ENCODE peak calls at places on chromosomes 13 and 19, in six cellular contexts. One of them, this sample, is unnamed. For H3K4me1, the result is how much of the 10 kb centered on the place peaks cover.

GRCh38 chr13:74771964-74772363 is 637.8 kb upstream of the KLF12 start:
- DNase-seq in fibroblast of lung: peak
- DNase-seq in breast epithelium: no peak
- DNase-seq in thoracic aorta: no peak
- DNase-seq in heart right ventricle: no peak
- DNase-seq in naive thymus-derived CD4-positive, alpha-beta T cell: no peak
- DNase-seq in this sample: no peak

GRCh38 chr19:6278740-6279619 is 795 bp downstream of the MLLT1 start:
- DNase-seq in thoracic aorta: no peak
- DNase-seq in heart right ventricle: no peak
- DNase-seq in naive thymus-derived CD4-positive, alpha-beta T cell: peak
- DNase-seq in breast epithelium: no peak
- DNase-seq in fibroblast of lung: no peak
- DNase-seq in this sample: no peak

GRCh38 chr19:13788991-13789390 is 6.3 kb upstream of the ZSWIM4 start:
- DNase-seq in fibroblast of lung: peak
- DNase-seq in naive thymus-derived CD4-positive, alpha-beta T cell: no peak
- DNase-seq in heart right ventricle: no peak
- DNase-seq in thoracic aorta: peak
- DNase-seq in breast epithelium: peak
- DNase-seq in this sample: peak

GRCh38 chr19:54017266-54017665 is 25.8 kb downstream of the CACNG6 start:
- DNase-seq in naive thymus-derived CD4-positive, alpha-beta T cell: no peak
- DNase-seq in thoracic aorta: no peak
- DNase-seq in breast epithelium: no peak
- DNase-seq in heart right ventricle: no peak
- DNase-seq in fibroblast of lung: peak
- DNase-seq in this sample: no peak

GRCh38 chr19:7200739-7201138 is 93.5 kb downstream of the INSR start:
- DNase-seq in breast epithelium: no peak
- DNase-seq in naive thymus-derived CD4-positive, alpha-beta T cell: no peak
- DNase-seq in thoracic aorta: no peak
- DNase-seq in heart right ventricle: no peak
- DNase-seq in fibroblast of lung: no peak
- DNase-seq in this sample: no peak

GRCh38 chr19:43781630-43782310 is 997 bp upstream of the KCNN4 start:
- DNase-seq in breast epithelium: no peak
- DNase-seq in naive thymus-derived CD4-positive, alpha-beta T cell: no peak
- DNase-seq in fibroblast of lung: no peak
- DNase-seq in thoracic aorta: no peak
- DNase-seq in heart right ventricle: no peak
- DNase-seq in this sample: no peak

GRCh38 chr19:23771761-23772667 is 13.3 kb upstream of the ZNF681 start:
- DNase-seq in fibroblast of lung: no peak
- DNase-seq in naive thymus-derived CD4-positive, alpha-beta T cell: no peak
- DNase-seq in breast epithelium: no peak
- DNase-seq in thoracic aorta: no peak
- DNase-seq in heart right ventricle: no peak
- DNase-seq in this sample: no peak

GRCh38 chr13:30697177-30697953 is 38.0 kb upstream of the ALOX5AP start:
- DNase-seq in thoracic aorta: no peak
- DNase-seq in breast epithelium: no peak
- DNase-seq in fibroblast of lung: no peak
- DNase-seq in naive thymus-derived CD4-positive, alpha-beta T cell: no peak
- DNase-seq in heart right ventricle: no peak
- DNase-seq in this sample: no peak

GRCh38 chr19:20928371-20928770 is 5.3 kb downstream of the ZNF85 start:
- DNase-seq in thoracic aorta: no peak
- DNase-seq in heart right ventricle: no peak
- DNase-seq in fibroblast of lung: peak
- DNase-seq in breast epithelium: no peak
- DNase-seq in naive thymus-derived CD4-positive, alpha-beta T cell: no peak
- DNase-seq in this sample: no peak

GRCh38 chr19:1158885-1159448 is 15.1 kb downstream of the SBNO2 start:
- DNase-seq in breast epithelium: no peak
- DNase-seq in thoracic aorta: no peak
- DNase-seq in naive thymus-derived CD4-positive, alpha-beta T cell: no peak
- DNase-seq in fibroblast of lung: no peak
- DNase-seq in heart right ventricle: no peak
- DNase-seq in this sample: no peak

GRCh38 chr13:102917019-102917418 is 71.2 kb downstream of the ERCC5 start:
- DNase-seq in heart right ventricle: no peak
- DNase-seq in fibroblast of lung: no peak
- DNase-seq in breast epithelium: no peak
- DNase-seq in thoracic aorta: no peak
- DNase-seq in naive thymus-derived CD4-positive, alpha-beta T cell: no peak
- DNase-seq in this sample: no peak

DNA sequence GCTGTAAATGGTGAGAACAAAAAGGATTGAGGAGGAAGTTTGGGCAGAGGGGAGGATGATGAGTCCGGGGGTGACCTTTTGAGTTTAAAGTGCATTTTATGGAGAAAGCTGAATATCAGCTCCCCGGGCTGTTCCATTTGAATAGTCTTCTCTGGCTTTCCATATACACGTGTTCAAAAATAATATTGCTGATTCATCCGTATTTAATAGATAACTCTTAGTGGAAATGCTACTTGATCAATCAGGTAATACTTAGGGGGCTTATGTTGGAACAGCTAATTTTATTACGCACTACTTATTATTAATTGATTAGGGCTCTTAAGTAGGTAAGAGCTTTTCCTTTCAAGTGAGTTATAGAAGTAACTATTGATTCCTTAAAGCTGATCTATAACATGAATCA is 76.4 kb downstream of the ERCC5 start:
- DNase-seq in naive thymus-derived CD4-positive, alpha-beta T cell: no peak
- DNase-seq in thoracic aorta: no peak
- DNase-seq in fibroblast of lung: no peak
- DNase-seq in heart right ventricle: no peak
- DNase-seq in breast epithelium: no peak
- DNase-seq in this sample: no peak
- H3K4me1 ChIP-seq in naive thymus-derived CD4-positive, alpha-beta T cell: under half
- H3K4me1 ChIP-seq in thoracic aorta: under half
- H3K4me1 ChIP-seq in fibroblast of lung: under half
- H3K4me1 ChIP-seq in heart right ventricle: under half
- H3K4me1 ChIP-seq in breast epithelium: under half
- H3K4me1 ChIP-seq in this sample: under half

DNA sequence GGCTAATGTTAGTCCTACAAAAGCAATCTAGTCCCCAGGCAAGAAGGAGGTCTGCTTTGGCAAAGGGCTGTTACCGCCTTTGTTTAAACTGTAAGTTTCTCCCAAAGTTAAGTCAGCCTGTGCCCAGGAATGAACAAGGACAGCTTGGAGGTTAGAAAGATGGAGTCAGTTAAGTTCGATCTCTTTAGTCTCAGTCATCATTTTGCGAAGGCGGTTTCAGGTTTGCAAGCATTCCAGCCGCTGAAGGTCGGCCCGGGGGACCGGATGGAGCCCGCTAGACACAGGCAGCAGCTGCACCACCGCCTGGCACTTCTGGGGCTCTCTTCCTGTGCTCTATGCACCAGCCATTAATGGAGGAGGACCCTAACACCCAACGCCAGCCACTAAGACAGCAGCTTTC is 91.3 kb downstream of the STK24 start:
- DNase-seq in heart right ventricle: no peak
- DNase-seq in thoracic aorta: no peak
- DNase-seq in fibroblast of lung: no peak
- DNase-seq in breast epithelium: no peak
- DNase-seq in naive thymus-derived CD4-positive, alpha-beta T cell: no peak
- DNase-seq in this sample: no peak
- H3K4me1 ChIP-seq in heart right ventricle: half or more
- H3K4me1 ChIP-seq in thoracic aorta: under half
- H3K4me1 ChIP-seq in fibroblast of lung: under half
- H3K4me1 ChIP-seq in breast epithelium: under half
- H3K4me1 ChIP-seq in naive thymus-derived CD4-positive, alpha-beta T cell: under half
- H3K4me1 ChIP-seq in this sample: half or more

GRCh38 chr13:79490326-79490725 is 9.4 kb downstream of the NDFIP2 start:
- DNase-seq in breast epithelium: no peak
- DNase-seq in heart right ventricle: no peak
- DNase-seq in naive thymus-derived CD4-positive, alpha-beta T cell: no peak
- DNase-seq in fibroblast of lung: no peak
- DNase-seq in thoracic aorta: no peak
- DNase-seq in this sample: no peak

GRCh38 chr13:79490846-79491245 is 9.9 kb downstream of the NDFIP2 start:
- DNase-seq in fibroblast of lung: peak
- DNase-seq in thoracic aorta: no peak
- DNase-seq in breast epithelium: no peak
- DNase-seq in naive thymus-derived CD4-positive, alpha-beta T cell: no peak
- DNase-seq in heart right ventricle: no peak
- DNase-seq in this sample: no peak

GRCh38 chr13:79492918-79493594 is 12.1 kb downstream of the NDFIP2 start:
- DNase-seq in thoracic aorta: no peak
- DNase-seq in fibroblast of lung: no peak
- DNase-seq in heart right ventricle: no peak
- DNase-seq in breast epithelium: no peak
- DNase-seq in naive thymus-derived CD4-positive, alpha-beta T cell: no peak
- DNase-seq in this sample: no peak

GRCh38 chr13:79491715-79492114 is 10.8 kb downstream of the NDFIP2 start:
- DNase-seq in heart right ventricle: no peak
- DNase-seq in naive thymus-derived CD4-positive, alpha-beta T cell: no peak
- DNase-seq in thoracic aorta: no peak
- DNase-seq in breast epithelium: no peak
- DNase-seq in fibroblast of lung: peak
- DNase-seq in this sample: no peak

GRCh38 chr13:79492313-79492798 is 11.4 kb downstream of the NDFIP2 start:
- DNase-seq in thoracic aorta: no peak
- DNase-seq in breast epithelium: no peak
- DNase-seq in naive thymus-derived CD4-positive, alpha-beta T cell: no peak
- DNase-seq in fibroblast of lung: peak
- DNase-seq in heart right ventricle: no peak
- DNase-seq in this sample: no peak
- H3K4me1 ChIP-seq in thoracic aorta: under half
- H3K4me1 ChIP-seq in breast epithelium: under half
- H3K4me1 ChIP-seq in naive thymus-derived CD4-positive, alpha-beta T cell: under half
- H3K4me1 ChIP-seq in fibroblast of lung: under half
- H3K4me1 ChIP-seq in heart right ventricle: under half
- H3K4me1 ChIP-seq in this sample: half or more

GRCh38 chr13:58181111-58181510 is 549.6 kb downstream of the PCDH17 start:
- DNase-seq in heart right ventricle: no peak
- DNase-seq in fibroblast of lung: no peak
- DNase-seq in naive thymus-derived CD4-positive, alpha-beta T cell: no peak
- DNase-seq in breast epithelium: no peak
- DNase-seq in thoracic aorta: no peak
- DNase-seq in this sample: no peak
- H3K4me1 ChIP-seq in heart right ventricle: under half
- H3K4me1 ChIP-seq in fibroblast of lung: under half
- H3K4me1 ChIP-seq in naive thymus-derived CD4-positive, alpha-beta T cell: under half
- H3K4me1 ChIP-seq in breast epithelium: under half
- H3K4me1 ChIP-seq in thoracic aorta: under half
- H3K4me1 ChIP-seq in this sample: under half

GRCh38 chr13:51818276-51818675 is 14.3 kb upstream of the DHRS12 start:
- DNase-seq in heart right ventricle: peak
- DNase-seq in thoracic aorta: no peak
- DNase-seq in naive thymus-derived CD4-positive, alpha-beta T cell: no peak
- DNase-seq in breast epithelium: no peak
- DNase-seq in fibroblast of lung: no peak
- DNase-seq in this sample: no peak
- H3K4me1 ChIP-seq in heart right ventricle: under half
- H3K4me1 ChIP-seq in thoracic aorta: under half
- H3K4me1 ChIP-seq in naive thymus-derived CD4-positive, alpha-beta T cell: half or more
- H3K4me1 ChIP-seq in breast epithelium: under half
- H3K4me1 ChIP-seq in fibroblast of lung: under half
- H3K4me1 ChIP-seq in this sample: under half

GRCh38 chr19:39445258-39446071 is at the start of gene SUPT5H:
- DNase-seq in naive thymus-derived CD4-positive, alpha-beta T cell: peak
- DNase-seq in thoracic aorta: peak
- DNase-seq in heart right ventricle: peak
- DNase-seq in fibroblast of lung: peak
- DNase-seq in breast epithelium: peak
- DNase-seq in this sample: peak
- H3K4me1 ChIP-seq in naive thymus-derived CD4-positive, alpha-beta T cell: under half
- H3K4me1 ChIP-seq in thoracic aorta: under half
- H3K4me1 ChIP-seq in heart right ventricle: under half
- H3K4me1 ChIP-seq in fibroblast of lung: under half
- H3K4me1 ChIP-seq in breast epithelium: under half
- H3K4me1 ChIP-seq in this sample: under half

This sample was measured in transverse colon.